ENCODE peak calls at places on chromosomes 7 and 10, in six cellular contexts. C, L, X, S, V and R are unnamed samples.

GRCh38 chr7:147903871-147904576 is 686.5 kb upstream of the C7orf33 start:
- DNase-seq in V (no peak), X (no peak), L (no peak), S (no peak), C (peak), R (no peak)

GRCh38 chr7:21757537-21758282 is 188.0 kb downstream of the CDCA7L start:
- DNase-seq in C (peak), X (no peak), V (no peak), L (no peak), S (no peak), R (no peak)

GRCh38 chr10:48678041-48678440 is 6.6 kb upstream of the WDFY4 start:
- DNase-seq in V (no peak), X (no peak), C (no peak), S (no peak), L (no peak), R (no peak)

GRCh38 chr10:116044722-116045374 is 228.2 kb downstream of the GFRA1 start:
- DNase-seq in S (no peak), V (peak), C (no peak), L (no peak), X (peak), R (no peak)

GRCh38 chr7:131652194-131652593 is 95.8 kb upstream of the PODXL start:
- DNase-seq in C (no peak), V (no peak), S (no peak), X (no peak), L (no peak), R (no peak)

GRCh38 chr7:157320607-157320979 is 16.2 kb upstream of the DNAJB6 start:
- DNase-seq in C (no peak), S (no peak), L (no peak), V (no peak), X (no peak), R (no peak)

GRCh38 chr7:122887198-122887597 is 938 bp upstream of the CADPS2 start:
- DNase-seq in C (peak), V (peak), S (no peak), X (peak), L (peak), R (peak)

GRCh38 chr7:45957721-45958120 is 36.6 kb upstream of the IGFBP3 start:
- DNase-seq in S (no peak), C (no peak), L (no peak), V (no peak), X (no peak), R (no peak)

GRCh38 chr10:8543361-8544056 is 489.0 kb downstream of the GATA3 start:
- DNase-seq in C (no peak), V (no peak), L (no peak), X (no peak), S (peak), R (no peak)

GRCh38 chr10:86673827-86674581 is 5.7 kb downstream of the LDB3 start:
- DNase-seq in V (no peak), S (no peak), C (peak), L (no peak), X (peak), R (no peak)

GRCh38 chr7:139095194-139095659 is 14.3 kb downstream of the ZC3HAV1 start:
- DNase-seq in S (peak), L (no peak), C (peak), X (no peak), V (no peak), R (no peak)

GRCh38 chr10:1535337-1535957 is 201.9 kb downstream of the ADARB2 start:
- DNase-seq in V (no peak), L (no peak), X (no peak), S (no peak), C (no peak), R (peak)

GRCh38 chr10:71476249-71477011 is 79.7 kb downstream of the CDH23 start:
- DNase-seq in L (no peak), X (peak), V (no peak), S (no peak), C (no peak), R (no peak)

GRCh38 chr7:2260820-2261219 is 18.8 kb downstream of the NUDT1 start:
- DNase-seq in X (no peak), C (no peak), V (no peak), L (peak), S (no peak), R (peak)

GRCh38 chr10:14560794-14561765 is 213.6 kb downstream of the FAM107B start:
- DNase-seq in C (no peak), L (no peak), X (no peak), V (no peak), S (peak), R (no peak)

GRCh38 chr7:128404826-128405344 is 4.9 kb downstream of the IMPDH1 start:
- DNase-seq in L (no peak), V (no peak), X (no peak), S (no peak), C (no peak), R (no peak)

GRCh38 chr10:77763453-77764430 is 126.1 kb upstream of the KCNMA1 start:
- DNase-seq in L (no peak), V (no peak), S (no peak), X (no peak), C (peak), R (no peak)

GRCh38 chr10:83012866-83013265 is 1126.4 kb upstream of the GHITM start:
- DNase-seq in C (peak), L (no peak), V (no peak), X (no peak), S (no peak), R (no peak)

GRCh38 chr10:118792501-118792900 is 37.7 kb upstream of the CACUL1 start:
- DNase-seq in C (no peak), X (no peak), V (no peak), L (peak), S (peak), R (no peak)

GRCh38 chr7:121126801-121127534 is 138.5 kb downstream of the CPED1 start:
- DNase-seq in X (no peak), C (no peak), L (no peak), V (no peak), S (no peak), R (no peak)

GRCh38 chr7:157379493-157379892 is 42.7 kb downstream of the DNAJB6 start:
- DNase-seq in C (no peak), V (no peak), S (no peak), X (no peak), L (no peak), R (no peak)

GRCh38 chr10:131082991-131083465 is 228.5 kb downstream of the TCERG1L start:
- DNase-seq in X (no peak), S (no peak), C (no peak), L (no peak), V (no peak), R (no peak)

GRCh38 chr7:40200791-40201190 is 66.0 kb downstream of the SUGCT start:
- DNase-seq in C (no peak), L (no peak), V (no peak), S (no peak), X (no peak), R (no peak)

GRCh38 chr10:71486465-71487114 is 89.9 kb downstream of the CDH23 start:
- DNase-seq in V (peak), C (peak), S (peak), X (peak), L (peak), R (peak)

GRCh38 chr7:117138943-117139690 is 183.7 kb downstream of the WNT2 start:
- DNase-seq in L (no peak), V (no peak), X (no peak), C (no peak), S (no peak), R (no peak)

GRCh38 chr7:68043546-68043945 is 1046.9 kb downstream of the TYW1 start:
- DNase-seq in S (no peak), L (no peak), X (no peak), C (no peak), V (no peak), R (no peak)

GRCh38 chr10:119238577-119238976 is 31.2 kb downstream of the GRK5 start:
- DNase-seq in C (no peak), L (no peak), X (no peak), V (no peak), S (no peak), R (no peak)

GRCh38 chr7:1739593-1739992 is 69.5 kb downstream of the ELFN1 start:
- DNase-seq in C (no peak), V (no peak), S (no peak), L (no peak), X (no peak), R (no peak)

GRCh38 chr7:157293413-157293788 is 43.4 kb upstream of the DNAJB6 start:
- DNase-seq in V (no peak), C (no peak), L (no peak), S (no peak), X (no peak), R (no peak)

GRCh38 chr10:106958591-106959328 is 205.7 kb downstream of the SORCS1 start:
- DNase-seq in V (no peak), X (no peak), C (no peak), S (no peak), L (no peak), R (no peak)

GRCh38 chr10:65234261-65234660 is 1691.6 kb upstream of the LRRTM3 start:
- DNase-seq in S (no peak), X (no peak), C (no peak), V (no peak), L (no peak), R (no peak)

GRCh38 chr7:44193011-44193802 is 4.0 kb upstream of the GCK start:
- DNase-seq in C (peak), X (no peak), L (no peak), V (no peak), S (no peak), R (peak)

GRCh38 chr7:25839084-25839769 is 312.8 kb upstream of the NFE2L3 start:
- DNase-seq in L (no peak), X (no peak), C (peak), S (no peak), V (no peak), R (no peak)

GRCh38 chr7:69018200-69018599 is 580.1 kb upstream of the AUTS2 start:
- DNase-seq in V (no peak), X (no peak), S (no peak), L (no peak), C (peak), R (no peak)

GRCh38 chr7:4057289-4057616 is 624.8 kb upstream of the FOXK1 start:
- DNase-seq in C (no peak), X (no peak), L (no peak), S (no peak), V (no peak), R (no peak)

GRCh38 chr7:74587435-74588126 is 69.9 kb upstream of the GTF2I start:
- DNase-seq in S (no peak), V (peak), L (peak), X (peak), C (peak), R (peak)

GRCh38 chr10:50367732-50368131 is 116.4 kb upstream of the ASAH2 start:
- DNase-seq in L (no peak), V (no peak), C (peak), S (peak), X (no peak), R (no peak)

GRCh38 chr7:26423436-26423835 is 131.8 kb downstream of the SNX10 start:
- DNase-seq in X (no peak), C (no peak), S (no peak), V (no peak), L (no peak), R (no peak)

GRCh38 chr10:78513986-78514385 is 480.3 kb downstream of the RPS24 start:
- DNase-seq in L (no peak), C (peak), X (no peak), V (no peak), S (no peak), R (no peak)

GRCh38 chr10:110775022-110775379 is 96.7 kb upstream of the PDCD4 start:
- DNase-seq in X (no peak), S (no peak), V (no peak), L (no peak), C (no peak), R (no peak)